ENCODE peak calls at places on chromosomes 16 and 17, in four cellular contexts. U is K562, L is HepG2, H is Panc1. R is an unnamed sample.

GRCh38 chr17:76585048-76585648 is 512 bp downstream of the ST6GALNAC2 start:
- DNase-seq in U (no peak), L (no peak), H (no peak), R (no peak)

GRCh38 chr17:5418858-5419355 is 555 bp downstream of the NUP88 start:
- DNase-seq in U (no peak), L (peak), H (no peak), R (no peak)

GRCh38 chr17:29190039-29190438 is 9.8 kb upstream of the MYO18A start:
- DNase-seq in U (no peak), L (no peak), H (no peak), R (no peak)

GRCh38 chr17:33310296-33310695 is 17.2 kb upstream of the ASIC2 start:
- DNase-seq in U (no peak), L (no peak), H (no peak), R (no peak)

GRCh38 chr17:50111687-50112655 is 16.8 kb downstream of the PDK2 start:
- DNase-seq in U (no peak), L (peak), H (no peak), R (no peak)

GRCh38 chr16:27770271-27771196 is 220.6 kb downstream of the KATNIP start:
- DNase-seq in U (no peak), L (no peak), H (no peak), R (no peak)

GRCh38 chr17:74527081-74527480 is 4.2 kb downstream of the CD300LB start:
- DNase-seq in U (no peak), L (no peak), H (no peak), R (no peak)

GRCh38 chr17:27345141-27345904 is 51.4 kb downstream of the WSB1 start:
- DNase-seq in U (peak), L (no peak), H (no peak), R (no peak)

GRCh38 chr16:82761236-82761635 is 134.5 kb downstream of the CDH13 start:
- DNase-seq in U (no peak), L (no peak), H (no peak), R (no peak)

GRCh38 chr16:66435896-66436295 is 8.8 kb downstream of the BEAN1 start:
- DNase-seq in U (no peak), L (no peak), H (no peak), R (no peak)

GRCh38 chr17:14304876-14305636 is 4.2 kb downstream of the HS3ST3B1 start:
- DNase-seq in U (no peak), L (peak), H (no peak), R (no peak)

GRCh38 chr17:39404542-39405378 is 3.3 kb upstream of the FBXL20 start:
- DNase-seq in U (peak), L (no peak), H (no peak), R (no peak)

GRCh38 chr17:43416998-43417891 is 18.5 kb downstream of the ARL4D start:
- DNase-seq in U (no peak), L (no peak), H (no peak), R (no peak)

GRCh38 chr16:3175157-3176153 is 12.5 kb upstream of the OR1F1 start:
- DNase-seq in U (peak), L (peak), H (no peak), R (peak)

GRCh38 chr16:56353054-56353921 is 72.1 kb downstream of the AMFR start:
- DNase-seq in U (no peak), L (no peak), H (no peak), R (no peak)

GRCh38 chr17:67359960-67360817 is 6.2 kb downstream of the PSMD12 start:
- DNase-seq in U (peak), L (no peak), H (no peak), R (peak)

DNA sequence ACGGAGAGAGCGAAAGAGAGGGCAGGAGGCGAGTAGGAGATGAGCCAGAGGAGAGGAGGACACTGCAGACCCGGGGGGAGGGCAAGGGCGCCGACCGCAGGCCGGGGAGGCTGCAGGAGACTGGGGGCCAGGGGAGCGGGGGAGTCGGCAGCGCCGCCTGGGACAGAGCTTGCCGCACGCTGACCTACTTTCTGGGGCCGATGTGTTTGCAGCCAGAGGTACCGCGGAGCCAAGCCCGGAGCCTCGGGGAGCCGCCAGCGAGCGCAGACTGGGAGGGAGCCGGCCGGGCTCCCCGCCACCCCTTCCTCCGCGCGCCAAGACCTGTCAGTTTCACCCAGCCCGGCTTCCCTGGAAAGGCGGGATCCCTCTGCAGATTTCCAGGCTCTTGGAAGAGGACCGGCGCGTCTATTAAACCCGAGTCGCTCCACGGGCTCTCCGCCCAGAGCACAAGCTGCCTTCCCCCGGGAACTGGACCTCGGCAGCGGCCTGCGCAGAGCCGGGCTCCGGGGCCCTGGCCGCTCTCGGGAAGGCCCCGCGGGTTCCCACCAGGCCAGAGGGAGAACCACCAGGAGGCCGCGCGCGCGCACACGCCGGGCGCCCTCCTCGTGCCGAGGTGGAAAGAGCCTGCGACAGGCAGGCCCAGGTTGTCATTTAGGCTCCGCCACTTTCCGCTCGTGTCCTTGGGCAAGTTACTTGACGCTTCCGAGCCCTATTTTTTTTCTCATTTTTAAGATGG is 74.5 kb downstream of the CMC2 start:
- DNase-seq in U (no peak), L (peak), H (no peak), R (no peak)
- TF ChIP-seq TCF7L2 in U (no peak), L (no peak), H (no peak), R (no peak)

GRCh38 chr16:53090271-53090590 is 35.4 kb downstream of the CHD9 start:
- DNase-seq in U (no peak), L (no peak), H (no peak), R (no peak)

GRCh38 chr16:53091508-53092211 is 36.9 kb downstream of the CHD9 start:
- DNase-seq in U (no peak), L (no peak), H (no peak), R (no peak)

GRCh38 chr16:53090591-53091507 is 36.1 kb downstream of the CHD9 start:
- DNase-seq in U (no peak), L (peak), H (no peak), R (no peak)

GRCh38 chr16:53087101-53087500 is 32.3 kb downstream of the CHD9 start:
- DNase-seq in U (no peak), L (no peak), H (no peak), R (no peak)

GRCh38 chr16:53089434-53090270 is 34.9 kb downstream of the CHD9 start:
- DNase-seq in U (no peak), L (peak), H (no peak), R (no peak)
- TF ChIP-seq TCF7L2 in U (no peak), L (no peak), H (no peak), R (no peak)

GRCh38 chr17:78128616-78129384 is at the start of gene TMC6:
- DNase-seq in U (peak), L (peak), H (no peak), R (peak)
- TF ChIP-seq TCF7L2 in U (no peak), L (no peak), H (no peak), R (no peak)

GRCh38 chr17:65554568-65555223 is 6.8 kb downstream of the AXIN2 start:
- DNase-seq in U (no peak), L (no peak), H (no peak), R (no peak)

GRCh38 chr17:65553646-65554567 is 7.5 kb downstream of the AXIN2 start:
- DNase-seq in U (no peak), L (no peak), H (no peak), R (no peak)

GRCh38 chr17:65552214-65552613 is 9.2 kb downstream of the AXIN2 start:
- DNase-seq in U (no peak), L (no peak), H (no peak), R (no peak)

GRCh38 chr17:65551641-65552040 is 9.8 kb downstream of the AXIN2 start:
- DNase-seq in U (no peak), L (no peak), H (no peak), R (no peak)

GRCh38 chr17:65553009-65553645 is 8.3 kb downstream of the AXIN2 start:
- DNase-seq in U (no peak), L (no peak), H (no peak), R (no peak)
- TF ChIP-seq TCF7L2 in U (no peak), L (no peak), H (no peak), R (no peak)

DNA sequence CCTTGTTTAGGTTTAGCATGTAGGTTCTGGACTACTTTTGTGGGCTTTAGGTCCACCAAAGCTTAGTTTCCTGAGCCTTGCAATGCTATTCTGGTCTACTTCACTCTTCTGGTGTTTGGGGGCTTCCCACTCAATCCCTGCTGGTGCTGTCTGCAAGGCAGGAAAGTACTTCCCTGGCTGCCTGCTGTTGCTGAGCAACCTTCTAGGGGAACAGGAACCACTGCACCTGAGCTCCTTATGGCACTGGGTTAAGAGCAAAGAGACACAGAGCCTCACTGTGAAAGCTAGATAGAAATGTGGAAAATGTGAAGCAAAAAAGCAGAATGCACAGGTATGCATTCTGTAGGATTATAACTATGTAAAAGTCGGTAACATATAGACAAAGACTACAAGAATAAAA is 17.0 kb downstream of the MPO start:
- DNase-seq in U (no peak), L (no peak), H (no peak), R (no peak)
- TF ChIP-seq TCF7L2 in U (no peak), L (no peak), H (no peak), R (no peak)

GRCh38 chr17:340074-340473 is 12.5 kb downstream of the RPH3AL start:
- DNase-seq in U (no peak), L (no peak), H (no peak), R (no peak)

GRCh38 chr17:337453-337852 is 15.2 kb downstream of the RPH3AL start:
- DNase-seq in U (no peak), L (no peak), H (no peak), R (no peak)

GRCh38 chr17:337866-338265 is 14.7 kb downstream of the RPH3AL start:
- DNase-seq in U (no peak), L (no peak), H (no peak), R (no peak)

GRCh38 chr17:338442-339192 is 14.0 kb downstream of the RPH3AL start:
- DNase-seq in U (no peak), L (peak), H (no peak), R (no peak)

DNA sequence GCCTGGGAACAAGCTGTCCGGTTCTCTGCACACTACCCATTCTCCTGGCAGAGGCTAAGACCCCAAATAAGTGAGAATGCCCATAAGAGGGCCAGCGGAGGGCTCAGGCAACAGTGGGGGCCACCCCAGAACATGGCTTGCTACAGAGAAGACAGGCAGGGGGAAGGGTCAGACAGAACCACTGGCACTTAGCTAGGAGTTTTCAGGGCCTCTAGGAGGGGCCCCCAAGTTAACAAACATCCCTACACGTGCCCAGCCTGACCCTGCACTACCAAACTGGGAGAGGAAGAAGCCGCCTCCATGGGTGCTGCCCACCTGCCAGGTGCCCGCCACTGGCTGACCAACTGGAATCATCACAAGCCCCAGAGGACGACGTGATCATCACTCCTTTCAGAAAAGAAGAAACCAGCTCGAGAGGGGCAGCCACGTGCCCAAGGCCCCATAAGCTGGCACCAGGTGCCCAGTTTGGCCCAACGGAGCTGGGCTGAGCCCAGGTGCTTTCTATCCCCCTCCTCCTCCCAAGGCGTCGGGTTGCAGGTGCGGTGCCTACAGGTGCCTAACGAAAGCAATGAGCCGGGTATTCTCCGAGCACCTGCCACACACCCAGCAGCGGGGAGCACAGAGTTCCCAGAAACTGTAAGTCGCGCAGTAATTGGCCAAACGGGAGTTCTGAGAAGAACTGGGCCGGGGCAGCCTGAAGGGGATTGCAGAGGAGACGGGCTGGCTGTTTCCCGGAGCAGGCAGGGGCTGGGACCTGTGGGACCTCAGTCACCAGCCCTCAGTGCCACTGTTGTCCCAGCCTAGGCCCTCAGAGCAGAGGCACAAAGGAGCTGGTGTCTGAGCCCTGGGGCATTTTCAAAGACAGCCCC is 13.2 kb downstream of the RPH3AL start:
- DNase-seq in U (no peak), L (no peak), H (no peak), R (no peak)
- TF ChIP-seq TCF7L2 in U (no peak), L (no peak), H (no peak), R (no peak)

DNA sequence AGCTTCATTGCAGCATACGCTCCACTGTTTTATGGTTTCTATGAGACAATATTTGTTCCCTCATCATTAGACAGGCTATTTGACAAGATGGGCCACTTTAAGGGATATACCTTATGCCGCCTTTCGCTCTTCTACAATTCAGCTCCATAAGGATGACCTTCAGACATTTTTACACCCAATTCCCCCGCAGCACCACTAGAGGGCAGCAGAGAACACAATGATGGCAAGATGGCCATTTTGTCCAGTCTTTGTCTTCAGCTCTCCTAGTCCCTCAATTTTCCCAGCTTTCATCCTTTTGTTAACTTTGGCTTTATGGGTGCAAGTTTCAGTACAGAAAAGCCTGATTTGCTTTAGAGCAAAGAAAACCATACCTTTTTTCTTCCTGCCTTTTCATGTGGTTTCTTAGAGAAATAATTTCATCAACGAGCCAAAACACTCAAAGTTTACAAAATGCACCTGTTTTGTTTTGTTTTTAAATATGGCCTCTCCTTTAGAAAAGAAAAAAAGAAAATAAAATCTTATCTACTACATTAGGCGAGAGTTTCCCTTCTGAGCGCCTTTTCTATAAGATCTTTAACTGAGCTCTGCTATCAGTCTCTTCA is 355.3 kb downstream of the TOX3 start:
- DNase-seq in U (peak), L (peak), H (peak), R (peak)
- TF ChIP-seq TCF7L2 in U (no peak), L (no peak), H (no peak), R (no peak)

R was measured in HCT116.